ENCODE peak calls at places on chromosome 3, in eight cellular contexts. One of them, this sample, is unnamed.

GRCh38 chr3:89740881-89741177 is 633.4 kb downstream of the EPHA3 start:
- DNase-seq in fibroblast of lung: peak; percentile 52
- DNase-seq in A549: no peak
- DNase-seq in AG09319: no peak
- DNase-seq in dorsolateral prefrontal cortex: no peak
- DNase-seq in mesothelial cell of epicardium: no peak
- DNase-seq in fibroblast of mammary gland: peak; percentile 1
- DNase-seq in kidney epithelial cell: no peak
- DNase-seq in this sample: no peak

GRCh38 chr3:171860830-171861535 is 17.8 kb downstream of the TMEM212 start:
- DNase-seq in mesothelial cell of epicardium: no peak
- DNase-seq in kidney epithelial cell: no peak
- DNase-seq in A549: no peak
- DNase-seq in dorsolateral prefrontal cortex: no peak
- DNase-seq in AG09319: peak; percentile 90
- DNase-seq in fibroblast of mammary gland: peak; percentile 81
- DNase-seq in fibroblast of lung: peak; percentile 91
- DNase-seq in this sample: no peak

GRCh38 chr3:138408751-138409161 is 25.7 kb upstream of the ESYT3 start:
- DNase-seq in dorsolateral prefrontal cortex: peak; percentile 77
- DNase-seq in kidney epithelial cell: no peak
- DNase-seq in AG09319: no peak
- DNase-seq in A549: no peak
- DNase-seq in fibroblast of mammary gland: peak; percentile 67
- DNase-seq in mesothelial cell of epicardium: no peak
- DNase-seq in fibroblast of lung: peak; percentile 21
- DNase-seq in this sample: no peak

GRCh38 chr3:45890405-45890804 is 4.1 kb downstream of the CCR9 start:
- DNase-seq in mesothelial cell of epicardium: no peak
- DNase-seq in AG09319: no peak
- DNase-seq in kidney epithelial cell: no peak
- DNase-seq in A549: no peak
- DNase-seq in dorsolateral prefrontal cortex: no peak
- DNase-seq in fibroblast of mammary gland: no peak
- DNase-seq in fibroblast of lung: no peak
- DNase-seq in this sample: no peak

GRCh38 chr3:8851703-8852102 is 82.3 kb upstream of the OXTR start:
- DNase-seq in A549: no peak
- DNase-seq in fibroblast of mammary gland: peak; percentile 76
- DNase-seq in AG09319: peak; percentile 45
- DNase-seq in dorsolateral prefrontal cortex: no peak
- DNase-seq in mesothelial cell of epicardium: no peak
- DNase-seq in fibroblast of lung: peak; percentile 97
- DNase-seq in kidney epithelial cell: peak; percentile 77
- DNase-seq in this sample: no peak

GRCh38 chr3:38453075-38453913 is at the start of gene ACVR2B:
- DNase-seq in fibroblast of lung: peak; percentile 59
- DNase-seq in mesothelial cell of epicardium: peak; percentile 84
- DNase-seq in AG09319: peak; percentile 32
- DNase-seq in dorsolateral prefrontal cortex: peak; percentile 91
- DNase-seq in fibroblast of mammary gland: peak; percentile 59
- DNase-seq in kidney epithelial cell: no peak
- DNase-seq in A549: peak; percentile 81
- DNase-seq in this sample: peak; percentile 84

GRCh38 chr3:194979173-194979572 is 291.8 kb downstream of the XXYLT1 start:
- DNase-seq in fibroblast of mammary gland: no peak
- DNase-seq in dorsolateral prefrontal cortex: no peak
- DNase-seq in A549: no peak
- DNase-seq in fibroblast of lung: no peak
- DNase-seq in kidney epithelial cell: no peak
- DNase-seq in mesothelial cell of epicardium: no peak
- DNase-seq in AG09319: no peak
- DNase-seq in this sample: no peak

GRCh38 chr3:192850501-192850981 is 67.1 kb downstream of the MB21D2 start:
- DNase-seq in A549: no peak
- DNase-seq in AG09319: no peak
- DNase-seq in dorsolateral prefrontal cortex: no peak
- DNase-seq in kidney epithelial cell: no peak
- DNase-seq in fibroblast of mammary gland: peak; percentile 83
- DNase-seq in fibroblast of lung: peak; percentile 89
- DNase-seq in mesothelial cell of epicardium: peak; percentile 45
- DNase-seq in this sample: no peak

GRCh38 chr3:72889310-72890165 is 1.7 kb downstream of the GXYLT2 start:
- DNase-seq in A549: no peak
- DNase-seq in dorsolateral prefrontal cortex: no peak
- DNase-seq in kidney epithelial cell: no peak
- DNase-seq in fibroblast of lung: no peak
- DNase-seq in mesothelial cell of epicardium: no peak
- DNase-seq in fibroblast of mammary gland: no peak
- DNase-seq in AG09319: no peak
- DNase-seq in this sample: no peak

GRCh38 chr3:183488343-183488742 is 59.9 kb upstream of the MCF2L2 start:
- DNase-seq in mesothelial cell of epicardium: peak; percentile 9
- DNase-seq in dorsolateral prefrontal cortex: no peak
- DNase-seq in fibroblast of lung: no peak
- DNase-seq in AG09319: no peak
- DNase-seq in kidney epithelial cell: no peak
- DNase-seq in A549: no peak
- DNase-seq in fibroblast of mammary gland: no peak
- DNase-seq in this sample: no peak

GRCh38 chr3:40615916-40616315 is 91.2 kb downstream of the ZNF621 start:
- DNase-seq in kidney epithelial cell: no peak
- DNase-seq in dorsolateral prefrontal cortex: no peak
- DNase-seq in fibroblast of mammary gland: no peak
- DNase-seq in fibroblast of lung: no peak
- DNase-seq in AG09319: no peak
- DNase-seq in A549: no peak
- DNase-seq in mesothelial cell of epicardium: no peak
- DNase-seq in this sample: no peak

GRCh38 chr3:122003112-122003511 is 18.9 kb downstream of the ILDR1 start:
- DNase-seq in fibroblast of lung: no peak
- DNase-seq in kidney epithelial cell: no peak
- DNase-seq in dorsolateral prefrontal cortex: no peak
- DNase-seq in AG09319: no peak
- DNase-seq in mesothelial cell of epicardium: no peak
- DNase-seq in A549: no peak
- DNase-seq in fibroblast of mammary gland: no peak
- DNase-seq in this sample: no peak

GRCh38 chr3:10149222-10149621 is 7.6 kb downstream of the VHL start:
- DNase-seq in AG09319: no peak
- DNase-seq in mesothelial cell of epicardium: no peak
- DNase-seq in dorsolateral prefrontal cortex: no peak
- DNase-seq in kidney epithelial cell: no peak
- DNase-seq in A549: no peak
- DNase-seq in fibroblast of lung: no peak
- DNase-seq in fibroblast of mammary gland: no peak
- DNase-seq in this sample: no peak

GRCh38 chr3:14768182-14768790 is 50.5 kb upstream of the FGD5 start:
- DNase-seq in dorsolateral prefrontal cortex: no peak
- DNase-seq in mesothelial cell of epicardium: no peak
- DNase-seq in fibroblast of lung: no peak
- DNase-seq in AG09319: no peak
- DNase-seq in fibroblast of mammary gland: no peak
- DNase-seq in kidney epithelial cell: no peak
- DNase-seq in A549: no peak
- DNase-seq in this sample: no peak

GRCh38 chr3:73484656-73485248 is 140.0 kb downstream of the PDZRN3 start:
- DNase-seq in mesothelial cell of epicardium: no peak
- DNase-seq in kidney epithelial cell: no peak
- DNase-seq in A549: no peak
- DNase-seq in dorsolateral prefrontal cortex: no peak
- DNase-seq in AG09319: no peak
- DNase-seq in fibroblast of lung: no peak
- DNase-seq in fibroblast of mammary gland: no peak
- DNase-seq in this sample: no peak

GRCh38 chr3:188241072-188241471 is 87.1 kb downstream of the LPP start:
- DNase-seq in fibroblast of mammary gland: peak; percentile 35
- DNase-seq in kidney epithelial cell: no peak
- DNase-seq in AG09319: no peak
- DNase-seq in dorsolateral prefrontal cortex: no peak
- DNase-seq in mesothelial cell of epicardium: no peak
- DNase-seq in fibroblast of lung: peak; percentile 61
- DNase-seq in A549: no peak
- DNase-seq in this sample: no peak

GRCh38 chr3:49785565-49786356 is 581 bp downstream of the IP6K1 start:
- DNase-seq in fibroblast of lung: peak; percentile 46
- DNase-seq in dorsolateral prefrontal cortex: no peak
- DNase-seq in A549: no peak
- DNase-seq in fibroblast of mammary gland: peak; percentile 35
- DNase-seq in kidney epithelial cell: no peak
- DNase-seq in AG09319: no peak
- DNase-seq in mesothelial cell of epicardium: peak; percentile 53
- DNase-seq in this sample: no peak

GRCh38 chr3:45462522-45463262 is 74.3 kb downstream of the LARS2 start:
- DNase-seq in A549: no peak
- DNase-seq in mesothelial cell of epicardium: no peak
- DNase-seq in kidney epithelial cell: no peak
- DNase-seq in fibroblast of lung: peak; percentile 65
- DNase-seq in dorsolateral prefrontal cortex: peak; percentile 74
- DNase-seq in AG09319: no peak
- DNase-seq in fibroblast of mammary gland: no peak
- DNase-seq in this sample: no peak

GRCh38 chr3:186909078-186909853 is 21.1 kb upstream of the ST6GAL1 start:
- DNase-seq in kidney epithelial cell: no peak
- DNase-seq in A549: no peak
- DNase-seq in fibroblast of mammary gland: no peak
- DNase-seq in AG09319: no peak
- DNase-seq in fibroblast of lung: no peak
- DNase-seq in mesothelial cell of epicardium: no peak
- DNase-seq in dorsolateral prefrontal cortex: no peak
- DNase-seq in this sample: no peak

GRCh38 chr3:117407317-117407716 is 697.7 kb downstream of the TUSC7 start:
- DNase-seq in mesothelial cell of epicardium: no peak
- DNase-seq in dorsolateral prefrontal cortex: no peak
- DNase-seq in fibroblast of mammary gland: peak; percentile 35
- DNase-seq in A549: peak; percentile 30
- DNase-seq in kidney epithelial cell: no peak
- DNase-seq in AG09319: no peak
- DNase-seq in fibroblast of lung: peak; percentile 16
- DNase-seq in this sample: no peak
- TF ChIP-seq CTCF in mesothelial cell of epicardium: peak; percentile 35
- TF ChIP-seq CTCF in dorsolateral prefrontal cortex: no peak
- TF ChIP-seq CTCF in fibroblast of mammary gland: peak; percentile 50
- TF ChIP-seq CTCF in A549: peak; percentile 28
- TF ChIP-seq CTCF in kidney epithelial cell: peak; percentile 53
- TF ChIP-seq CTCF in AG09319: peak; percentile 20
- TF ChIP-seq CTCF in fibroblast of lung: peak; percentile 13
- TF ChIP-seq CTCF in this sample: peak; percentile 23

DNA sequence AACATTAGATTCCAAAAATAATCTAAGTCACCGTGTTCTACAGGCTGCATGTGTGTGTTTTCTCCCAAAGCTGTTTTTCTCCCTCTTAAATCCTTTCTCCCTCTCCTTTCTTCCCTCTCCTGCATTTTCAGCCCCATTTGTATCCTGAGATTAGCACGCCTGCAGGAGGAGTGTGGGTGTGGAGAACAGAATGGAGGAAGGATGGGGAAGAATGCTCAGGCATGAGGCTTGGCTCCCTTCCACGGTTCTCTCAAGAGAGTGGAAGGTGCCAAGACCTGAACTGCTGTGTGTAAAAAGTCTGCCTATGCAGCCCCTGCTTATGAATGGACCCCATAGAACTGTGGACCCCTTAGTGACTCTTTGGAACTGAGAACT is 285.6 kb upstream of the ROPN1 start:
- DNase-seq in fibroblast of lung: peak; percentile 81
- DNase-seq in kidney epithelial cell: no peak
- DNase-seq in fibroblast of mammary gland: peak; percentile 45
- DNase-seq in AG09319: no peak
- DNase-seq in A549: no peak
- DNase-seq in mesothelial cell of epicardium: no peak
- DNase-seq in dorsolateral prefrontal cortex: no peak
- DNase-seq in this sample: no peak
- TF ChIP-seq CTCF in fibroblast of lung: no peak
- TF ChIP-seq CTCF in kidney epithelial cell: no peak
- TF ChIP-seq CTCF in fibroblast of mammary gland: no peak
- TF ChIP-seq CTCF in AG09319: no peak
- TF ChIP-seq CTCF in A549: no peak
- TF ChIP-seq CTCF in mesothelial cell of epicardium: no peak
- TF ChIP-seq CTCF in dorsolateral prefrontal cortex: no peak
- TF ChIP-seq CTCF in this sample: no peak

DNA sequence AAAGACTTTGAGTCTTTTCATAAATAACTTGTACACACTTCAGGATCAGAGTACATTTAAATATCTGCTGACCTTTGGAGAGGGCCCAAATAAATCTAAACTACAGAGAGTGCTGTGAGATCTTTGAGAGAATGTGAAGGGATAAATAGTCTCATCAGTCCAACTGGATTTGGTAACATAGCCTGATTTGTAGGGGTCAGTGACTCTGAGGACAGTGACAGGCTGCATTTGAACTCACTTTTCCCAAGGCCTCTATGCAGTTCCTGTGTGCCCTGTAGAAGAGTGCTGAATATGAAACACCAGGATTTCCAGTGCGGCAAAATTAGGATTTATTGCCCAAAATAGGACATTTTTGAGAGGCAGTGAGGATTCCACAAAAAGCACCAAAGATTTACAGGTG is 136.2 kb downstream of the ZPLD1 start:
- DNase-seq in fibroblast of mammary gland: no peak
- DNase-seq in dorsolateral prefrontal cortex: no peak
- DNase-seq in AG09319: no peak
- DNase-seq in A549: no peak
- DNase-seq in fibroblast of lung: no peak
- DNase-seq in mesothelial cell of epicardium: no peak
- DNase-seq in kidney epithelial cell: no peak
- DNase-seq in this sample: no peak
- TF ChIP-seq CTCF in fibroblast of mammary gland: no peak
- TF ChIP-seq CTCF in dorsolateral prefrontal cortex: no peak
- TF ChIP-seq CTCF in AG09319: no peak
- TF ChIP-seq CTCF in A549: no peak
- TF ChIP-seq CTCF in fibroblast of lung: no peak
- TF ChIP-seq CTCF in mesothelial cell of epicardium: no peak
- TF ChIP-seq CTCF in kidney epithelial cell: no peak
- TF ChIP-seq CTCF in this sample: no peak

DNA sequence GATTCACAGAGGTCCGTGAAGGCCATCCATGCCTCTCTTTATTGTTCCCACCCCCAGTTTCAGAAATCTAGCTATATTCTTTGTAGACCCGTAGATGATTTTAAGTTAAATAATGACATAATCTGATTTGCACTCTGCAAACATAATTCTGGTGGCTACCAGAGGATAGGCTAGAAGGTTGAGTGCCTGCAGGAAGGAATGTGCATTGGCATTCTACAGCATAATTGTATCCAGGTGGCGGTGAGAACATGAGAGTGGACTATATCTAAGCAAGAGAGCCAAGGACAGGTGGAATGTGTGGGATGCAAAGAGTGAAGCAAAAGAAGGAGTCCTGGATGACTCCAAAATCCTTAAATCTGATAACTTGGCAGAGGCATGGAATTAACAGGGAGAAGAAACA is 298.5 kb upstream of the MME start:
- DNase-seq in dorsolateral prefrontal cortex: no peak
- DNase-seq in fibroblast of lung: no peak
- DNase-seq in kidney epithelial cell: no peak
- DNase-seq in A549: no peak
- DNase-seq in AG09319: no peak
- DNase-seq in fibroblast of mammary gland: no peak
- DNase-seq in mesothelial cell of epicardium: no peak
- DNase-seq in this sample: no peak
- TF ChIP-seq CTCF in dorsolateral prefrontal cortex: no peak
- TF ChIP-seq CTCF in fibroblast of lung: no peak
- TF ChIP-seq CTCF in kidney epithelial cell: no peak
- TF ChIP-seq CTCF in A549: no peak
- TF ChIP-seq CTCF in AG09319: no peak
- TF ChIP-seq CTCF in fibroblast of mammary gland: peak; percentile 17
- TF ChIP-seq CTCF in mesothelial cell of epicardium: no peak
- TF ChIP-seq CTCF in this sample: no peak